ENCODE peak calls at places on chromosome 15, in seven cellular contexts. One of them, this sample, is unnamed. For H3K4me1, the result is how much of the 10 kb centered on the place peaks cover.

GRCh38 chr15:33581032-33581431 is 270.3 kb downstream of the RYR3 start:
- DNase-seq in lung: peak
- DNase-seq in colonic mucosa: no peak
- DNase-seq in SJSA1: no peak
- DNase-seq in DND-41: no peak
- DNase-seq in ascending aorta: no peak
- DNase-seq in aorta: peak
- DNase-seq in this sample: no peak

GRCh38 chr15:78360426-78360825 is 20.3 kb downstream of the CRABP1 start:
- DNase-seq in lung: no peak
- DNase-seq in colonic mucosa: no peak
- DNase-seq in SJSA1: no peak
- DNase-seq in DND-41: no peak
- DNase-seq in ascending aorta: peak
- DNase-seq in aorta: no peak
- DNase-seq in this sample: no peak

GRCh38 chr15:58066042-58066867 is 744 bp upstream of the ALDH1A2 start:
- DNase-seq in lung: peak
- DNase-seq in colonic mucosa: peak
- DNase-seq in SJSA1: peak
- DNase-seq in DND-41: no peak
- DNase-seq in ascending aorta: peak
- DNase-seq in aorta: peak
- DNase-seq in this sample: peak

GRCh38 chr15:31488437-31489204 is 162.0 kb downstream of the KLF13 start:
- DNase-seq in lung: peak
- DNase-seq in colonic mucosa: peak
- DNase-seq in SJSA1: peak
- DNase-seq in DND-41: peak
- DNase-seq in ascending aorta: peak
- DNase-seq in aorta: peak
- DNase-seq in this sample: peak

GRCh38 chr15:65793813-65794104 is 1.7 kb upstream of the DENND4A start:
- DNase-seq in lung: no peak
- DNase-seq in colonic mucosa: no peak
- DNase-seq in SJSA1: no peak
- DNase-seq in DND-41: no peak
- DNase-seq in ascending aorta: no peak
- DNase-seq in aorta: no peak
- DNase-seq in this sample: no peak

GRCh38 chr15:92808611-92809063 is 91.5 kb upstream of the CHD2 start:
- DNase-seq in lung: no peak
- DNase-seq in colonic mucosa: peak
- DNase-seq in SJSA1: no peak
- DNase-seq in DND-41: no peak
- DNase-seq in ascending aorta: no peak
- DNase-seq in aorta: peak
- DNase-seq in this sample: peak

GRCh38 chr15:78427985-78428384 is 10.0 kb upstream of the IREB2 start:
- DNase-seq in lung: no peak
- DNase-seq in colonic mucosa: no peak
- DNase-seq in SJSA1: no peak
- DNase-seq in DND-41: no peak
- DNase-seq in ascending aorta: no peak
- DNase-seq in aorta: no peak
- DNase-seq in this sample: no peak

GRCh38 chr15:68310811-68311463 is 33.4 kb downstream of the FEM1B start:
- DNase-seq in lung: no peak
- DNase-seq in colonic mucosa: peak
- DNase-seq in SJSA1: peak
- DNase-seq in DND-41: no peak
- DNase-seq in ascending aorta: peak
- DNase-seq in aorta: no peak
- DNase-seq in this sample: no peak

GRCh38 chr15:29857196-29857595 is 34.9 kb upstream of the TJP1 start:
- DNase-seq in lung: no peak
- DNase-seq in colonic mucosa: no peak
- DNase-seq in SJSA1: peak
- DNase-seq in DND-41: peak
- DNase-seq in ascending aorta: no peak
- DNase-seq in aorta: no peak
- DNase-seq in this sample: no peak

GRCh38 chr15:71003314-71003713 is 110.7 kb downstream of the LRRC49 start:
- DNase-seq in lung: no peak
- DNase-seq in colonic mucosa: no peak
- DNase-seq in SJSA1: no peak
- DNase-seq in DND-41: no peak
- DNase-seq in ascending aorta: no peak
- DNase-seq in aorta: no peak
- DNase-seq in this sample: no peak

GRCh38 chr15:80788536-80788935 is 9.4 kb downstream of the CEMIP start:
- DNase-seq in lung: no peak
- DNase-seq in colonic mucosa: no peak
- DNase-seq in SJSA1: no peak
- DNase-seq in DND-41: no peak
- DNase-seq in ascending aorta: no peak
- DNase-seq in aorta: no peak
- DNase-seq in this sample: no peak

GRCh38 chr15:54559405-54560064 is 581.3 kb downstream of the UNC13C start:
- DNase-seq in lung: no peak
- DNase-seq in colonic mucosa: peak
- DNase-seq in SJSA1: no peak
- DNase-seq in DND-41: no peak
- DNase-seq in ascending aorta: no peak
- DNase-seq in aorta: peak
- DNase-seq in this sample: no peak

GRCh38 chr15:68113273-68113672 is 59.2 kb downstream of the PIAS1 start:
- DNase-seq in lung: no peak
- DNase-seq in colonic mucosa: no peak
- DNase-seq in SJSA1: no peak
- DNase-seq in DND-41: no peak
- DNase-seq in ascending aorta: no peak
- DNase-seq in aorta: no peak
- DNase-seq in this sample: no peak

GRCh38 chr15:65052956-65053355 is 7.8 kb downstream of the SLC51B start:
- DNase-seq in lung: no peak
- DNase-seq in colonic mucosa: no peak
- DNase-seq in SJSA1: no peak
- DNase-seq in DND-41: no peak
- DNase-seq in ascending aorta: no peak
- DNase-seq in aorta: no peak
- DNase-seq in this sample: no peak

GRCh38 chr15:55606214-55606613 is 18.1 kb upstream of the PYGO1 start:
- DNase-seq in lung: no peak
- DNase-seq in colonic mucosa: no peak
- DNase-seq in SJSA1: no peak
- DNase-seq in DND-41: no peak
- DNase-seq in ascending aorta: no peak
- DNase-seq in aorta: no peak
- DNase-seq in this sample: no peak

GRCh38 chr15:71219646-71220045 is 104.4 kb downstream of the THSD4 start:
- DNase-seq in lung: no peak
- DNase-seq in colonic mucosa: no peak
- DNase-seq in SJSA1: no peak
- DNase-seq in DND-41: no peak
- DNase-seq in ascending aorta: no peak
- DNase-seq in aorta: no peak
- DNase-seq in this sample: no peak

DNA sequence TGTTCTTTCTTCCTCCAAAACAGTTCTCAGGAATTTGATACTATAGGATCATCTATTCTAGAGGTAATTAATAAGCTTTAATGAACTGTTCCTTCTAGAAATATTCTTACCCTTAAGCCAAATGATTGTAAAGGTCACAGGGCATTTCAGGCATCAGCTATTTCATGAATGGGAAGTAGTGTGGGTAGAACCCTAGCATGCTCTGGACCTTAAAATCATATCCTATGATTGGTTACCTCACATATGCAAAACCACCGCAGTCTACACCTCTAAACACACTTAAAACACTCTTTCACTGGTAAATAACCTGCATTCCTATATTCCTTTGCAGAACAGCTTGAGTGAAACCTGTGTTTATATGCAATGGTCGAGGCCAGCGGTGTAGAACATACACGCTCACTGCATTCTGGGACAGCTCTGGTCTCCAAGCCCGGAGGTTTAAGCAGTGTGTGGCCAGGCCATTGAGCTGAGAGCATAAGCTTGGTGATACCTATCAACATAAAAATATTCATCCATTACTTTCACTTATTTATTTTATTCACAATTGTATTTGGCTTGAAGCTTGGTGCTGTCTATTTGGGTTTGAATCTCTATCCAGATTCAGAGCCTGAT is 87.7 kb upstream of the RASGRP1 start:
- DNase-seq in lung: no peak
- DNase-seq in colonic mucosa: no peak
- DNase-seq in SJSA1: no peak
- DNase-seq in DND-41: no peak
- DNase-seq in ascending aorta: no peak
- DNase-seq in aorta: no peak
- DNase-seq in this sample: no peak
- H3K4me3 ChIP-seq in lung: no peak
- H3K4me3 ChIP-seq in colonic mucosa: no peak
- H3K4me3 ChIP-seq in SJSA1: no peak
- H3K4me3 ChIP-seq in DND-41: peak
- H3K4me3 ChIP-seq in ascending aorta: no peak
- H3K4me3 ChIP-seq in aorta: no peak
- H3K4me3 ChIP-seq in this sample: peak

GRCh38 chr15:69593981-69594966 is 141.7 kb downstream of the RPLP1 start:
- DNase-seq in lung: peak
- DNase-seq in colonic mucosa: peak
- DNase-seq in SJSA1: no peak
- DNase-seq in DND-41: no peak
- DNase-seq in ascending aorta: peak
- DNase-seq in aorta: peak
- DNase-seq in this sample: no peak
- H3K4me1 ChIP-seq in lung: under half
- H3K4me1 ChIP-seq in colonic mucosa: under half
- H3K4me1 ChIP-seq in SJSA1: under half
- H3K4me1 ChIP-seq in DND-41: under half
- H3K4me1 ChIP-seq in ascending aorta: under half
- H3K4me1 ChIP-seq in aorta: under half
- H3K4me1 ChIP-seq in this sample: under half

GRCh38 chr15:73955326-73955725 is 29.1 kb downstream of the LOXL1 start:
- DNase-seq in lung: no peak
- DNase-seq in colonic mucosa: no peak
- DNase-seq in SJSA1: no peak
- DNase-seq in DND-41: no peak
- DNase-seq in ascending aorta: peak
- DNase-seq in aorta: peak
- DNase-seq in this sample: no peak

GRCh38 chr15:73957276-73957675 is 31.0 kb downstream of the LOXL1 start:
- DNase-seq in lung: no peak
- DNase-seq in colonic mucosa: no peak
- DNase-seq in SJSA1: no peak
- DNase-seq in DND-41: no peak
- DNase-seq in ascending aorta: peak
- DNase-seq in aorta: peak
- DNase-seq in this sample: no peak

GRCh38 chr15:73956276-73957086 is 30.2 kb downstream of the LOXL1 start:
- DNase-seq in lung: no peak
- DNase-seq in colonic mucosa: no peak
- DNase-seq in SJSA1: peak
- DNase-seq in DND-41: no peak
- DNase-seq in ascending aorta: peak
- DNase-seq in aorta: peak
- DNase-seq in this sample: no peak

GRCh38 chr15:73954188-73955145 is 28.2 kb downstream of the LOXL1 start:
- DNase-seq in lung: no peak
- DNase-seq in colonic mucosa: no peak
- DNase-seq in SJSA1: no peak
- DNase-seq in DND-41: no peak
- DNase-seq in ascending aorta: peak
- DNase-seq in aorta: peak
- DNase-seq in this sample: no peak

GRCh38 chr15:73955851-73956250 is 29.6 kb downstream of the LOXL1 start:
- DNase-seq in lung: no peak
- DNase-seq in colonic mucosa: no peak
- DNase-seq in SJSA1: no peak
- DNase-seq in DND-41: no peak
- DNase-seq in ascending aorta: peak
- DNase-seq in aorta: peak
- DNase-seq in this sample: no peak
- H3K27ac ChIP-seq in lung: no peak
- H3K27ac ChIP-seq in colonic mucosa: no peak
- H3K27ac ChIP-seq in SJSA1: no peak
- H3K27ac ChIP-seq in DND-41: no peak
- H3K27ac ChIP-seq in ascending aorta: peak
- H3K27ac ChIP-seq in aorta: no peak
- H3K27ac ChIP-seq in this sample: no peak

DNA sequence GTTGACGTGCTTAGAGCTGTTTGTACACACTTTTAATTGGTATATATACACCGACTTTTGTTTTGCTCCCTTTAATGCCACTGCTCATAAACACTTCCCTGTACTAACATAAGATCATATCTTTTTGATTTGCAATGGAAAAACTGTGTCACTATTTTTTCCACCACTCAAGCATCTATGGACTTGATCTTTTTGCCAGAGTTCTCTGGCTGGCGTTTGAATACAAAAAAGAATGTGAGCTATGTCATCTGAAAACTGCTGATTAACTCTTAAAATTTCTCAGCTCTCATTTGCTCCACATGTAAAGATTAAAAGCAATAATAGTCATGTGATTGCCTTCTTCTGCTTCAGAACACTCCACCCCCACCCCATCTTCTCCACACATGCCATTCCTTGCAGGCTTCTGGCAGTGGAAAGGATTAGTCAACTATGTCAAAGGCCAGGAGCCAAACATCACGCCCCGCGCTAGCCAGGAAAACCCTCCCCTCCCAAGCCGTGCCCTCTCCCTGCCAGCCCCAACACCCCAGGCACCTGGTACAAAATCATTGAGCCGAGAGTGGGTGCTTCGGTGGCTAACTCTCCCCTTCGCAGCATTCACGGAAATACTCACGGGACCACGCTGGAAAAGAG is 123.4 kb upstream of the MEF2A start:
- DNase-seq in lung: peak
- DNase-seq in colonic mucosa: no peak
- DNase-seq in SJSA1: peak
- DNase-seq in DND-41: no peak
- DNase-seq in ascending aorta: peak
- DNase-seq in aorta: peak
- DNase-seq in this sample: peak
- H3K4me3 ChIP-seq in lung: no peak
- H3K4me3 ChIP-seq in colonic mucosa: no peak
- H3K4me3 ChIP-seq in SJSA1: no peak
- H3K4me3 ChIP-seq in DND-41: no peak
- H3K4me3 ChIP-seq in ascending aorta: no peak
- H3K4me3 ChIP-seq in aorta: no peak
- H3K4me3 ChIP-seq in this sample: no peak

This sample was measured in naive thymus-derived CD4-positive, alpha-beta T cell.